ENCODE peak calls at places on chromosome 13, in five cellular contexts. B is mucosa of descending colon; K is amygdala; M is T-helper 17 cell; H is activated gamma-delta T cell treated with anti-CD3 and anti-CD28 coated beads, Interleukin-2, amount 50 U/mL, for 16 hours. Y is an unnamed sample.

GRCh38 chr13:36862002-36862706 is 43.1 kb downstream of the RFXAP start:
- DNase-seq in H (no peak), M (no peak), B (no peak), K (no peak), Y (no peak)

GRCh38 chr13:86846501-86846900 is 824.7 kb upstream of the SLITRK5 start:
- DNase-seq in H (no peak), K (no peak), B (no peak), M (no peak), Y (no peak)

GRCh38 chr13:96822900-96823299 is 171.4 kb downstream of the OXGR1 start:
- DNase-seq in M (no peak), K (no peak), B (peak; percentile 58), H (no peak), Y (no peak)

GRCh38 chr13:36817996-36818395 is 1.0 kb upstream of the RFXAP start:
- DNase-seq in M (no peak), B (no peak), H (no peak), K (no peak), Y (no peak)

GRCh38 chr13:109205315-109205714 is 575.9 kb downstream of the MYO16 start:
- DNase-seq in M (no peak), H (no peak), B (no peak), K (no peak), Y (no peak)

GRCh38 chr13:110689711-110690110 is 16.2 kb downstream of the CARS2 start:
- DNase-seq in M (no peak), B (no peak), K (no peak), H (no peak), Y (no peak)

GRCh38 chr13:37409756-37410155 is 188.8 kb downstream of the POSTN start:
- DNase-seq in H (no peak), B (no peak), M (no peak), K (no peak), Y (no peak)

GRCh38 chr13:43663474-43664090 is 123.2 kb downstream of the ENOX1 start:
- DNase-seq in K (no peak), M (no peak), B (no peak), H (no peak), Y (no peak)

GRCh38 chr13:45833663-45834062 is 17.9 kb downstream of the SIAH3 start:
- DNase-seq in H (no peak), B (no peak), K (no peak), M (no peak), Y (no peak)

GRCh38 chr13:98910501-98910951 is 67.3 kb downstream of the DOCK9 start:
- DNase-seq in H (peak; percentile 4), M (no peak), K (no peak), B (no peak), Y (no peak)

GRCh38 chr13:106133025-106133424 is 402.4 kb downstream of the EFNB2 start:
- DNase-seq in K (no peak), H (no peak), B (no peak), M (no peak), Y (no peak)

GRCh38 chr13:112689498-112690241 is at the start of gene ATP11A:
- DNase-seq in K (no peak), H (peak; percentile 49), B (peak; percentile 84), M (peak; percentile 64), Y (peak; percentile 87)

GRCh38 chr13:102680842-102681725 is 13.8 kb downstream of the METTL21C start:
- DNase-seq in K (no peak), H (no peak), B (no peak), M (no peak), Y (no peak)

GRCh38 chr13:113152894-113153809 is 5.3 kb upstream of the PROZ start:
- DNase-seq in M (peak; percentile 27), B (peak; percentile 56), H (no peak), K (no peak), Y (peak; percentile 43)